ENCODE peak calls at places on chromosomes 6 and 20, in four cellular contexts. X is H9, L is H1, I is IMR-90. U is an unnamed sample.

GRCh38 chr20:15289337-15289736 is 951.9 kb upstream of the FLRT3 start:
- DNase-seq in I (no peak), L (no peak), X (no peak), U (no peak)

GRCh38 chr20:6502999-6503398 is 264.5 kb upstream of the BMP2 start:
- DNase-seq in X (no peak), I (no peak), L (no peak), U (no peak)

GRCh38 chr20:63502671-63503172 is 3.8 kb upstream of the EEF1A2 start:
- DNase-seq in I (no peak), X (peak; percentile 28), L (no peak), U (no peak)

GRCh38 chr20:57672164-57672563 is 37.7 kb downstream of the PMEPA1 start:
- DNase-seq in I (peak; percentile 10), L (no peak), X (no peak), U (no peak)

GRCh38 chr6:112466378-112467151 is 119.4 kb downstream of the RFPL4B start:
- DNase-seq in L (no peak), I (peak; percentile 69), X (no peak), U (no peak)

GRCh38 chr20:62813588-62813987 is 3.3 kb upstream of the COL9A3 start:
- DNase-seq in L (no peak), I (no peak), X (no peak), U (no peak)

GRCh38 chr6:35302604-35303218 is 5.1 kb downstream of the DEF6 start:
- DNase-seq in I (peak; percentile 9), X (peak; percentile 80), L (no peak), U (peak; percentile 81)

GRCh38 chr6:140101367-140101766 is 726.9 kb upstream of the CITED2 start:
- DNase-seq in I (peak; percentile 11), L (no peak), X (no peak), U (no peak)

GRCh38 chr20:18717062-18717461 is 96.5 kb upstream of the SCP2D1 start:
- DNase-seq in X (no peak), I (no peak), L (no peak), U (no peak)

GRCh38 chr6:55917756-55918415 is 42.5 kb upstream of the BMP5 start:
- DNase-seq in I (peak; percentile 48), X (no peak), L (no peak), U (no peak)

GRCh38 chr20:22771706-22772105 is 187.3 kb upstream of the FOXA2 start:
- DNase-seq in I (no peak), X (no peak), L (no peak), U (no peak)

GRCh38 chr20:37395921-37396519 is 50.1 kb downstream of the SRC start:
- DNase-seq in L (peak; percentile 39), I (no peak), X (peak; percentile 88), U (peak; percentile 91)

GRCh38 chr20:10322073-10323012 is 103.7 kb downstream of the SNAP25 start:
- DNase-seq in I (no peak), L (no peak), X (no peak), U (no peak)

GRCh38 chr6:160293844-160294243 is 35.2 kb upstream of the SLC22A2 start:
- DNase-seq in L (no peak), I (no peak), X (no peak), U (no peak)

GRCh38 chr6:133890941-133891813 is 2.3 kb downstream of the TCF21 start:
- DNase-seq in I (peak; percentile 39), L (no peak), X (peak; percentile 77), U (peak; percentile 65)

GRCh38 chr6:121652223-121652622 is 216.8 kb downstream of the GJA1 start:
- DNase-seq in L (no peak), X (no peak), I (no peak), U (no peak)

GRCh38 chr6:30918675-30919074 is 4.6 kb downstream of the VARS2 start:
- DNase-seq in I (no peak), X (no peak), L (no peak), U (no peak)

GRCh38 chr20:62722627-62723026 is 14.0 kb downstream of the NTSR1 start:
- DNase-seq in I (no peak), X (no peak), L (no peak), U (no peak)

GRCh38 chr6:1081566-1081965 is 230.3 kb upstream of the FOXQ1 start:
- DNase-seq in L (no peak), X (no peak), I (peak; percentile 47), U (no peak)

GRCh38 chr20:41476013-41476441 is 109.4 kb upstream of the EMILIN3 start:
- DNase-seq in L (no peak), X (no peak), I (peak; percentile 68), U (no peak)

GRCh38 chr6:11710968-11711643 is 67.5 kb downstream of the ADTRP start:
- DNase-seq in I (no peak), L (no peak), X (no peak), U (no peak)

GRCh38 chr6:12010635-12011275 is 1.4 kb upstream of the HIVEP1 start:
- DNase-seq in I (no peak), L (no peak), X (peak; percentile 76), U (peak; percentile 91)

GRCh38 chr20:58514321-58515239 is 619 bp downstream of the APCDD1L start:
- DNase-seq in L (peak; percentile 15), I (peak; percentile 19), X (peak; percentile 68), U (peak; percentile 35)

GRCh38 chr6:112061605-112062004 is 7.7 kb downstream of the CCN6 start:
- DNase-seq in L (no peak), I (peak; percentile 70), X (no peak), U (no peak)

GRCh38 chr20:41900292-41900691 is 282.1 kb upstream of the CHD6 start:
- DNase-seq in I (no peak), X (no peak), L (no peak), U (no peak)

GRCh38 chr20:52312131-52312729 is 120.7 kb upstream of the ZFP64 start:
- DNase-seq in I (peak; percentile 60), L (no peak), X (peak; percentile 42), U (peak; percentile 68)

GRCh38 chr6:169185692-169186485 is 67.8 kb downstream of the THBS2 start:
- DNase-seq in X (no peak), L (no peak), I (no peak), U (no peak)

GRCh38 chr6:100078509-100078908 is 84.5 kb upstream of the MCHR2 start:
- DNase-seq in L (peak; percentile 19), I (peak; percentile 19), X (peak; percentile 65), U (peak; percentile 70)

GRCh38 chr6:90162648-90163409 is 133.8 kb downstream of the BACH2 start:
- DNase-seq in I (no peak), X (no peak), L (no peak), U (no peak)

GRCh38 chr6:45514454-45514853 is 136.7 kb upstream of the SUPT3H start:
- DNase-seq in X (no peak), L (no peak), I (peak; percentile 25), U (no peak)

GRCh38 chr6:99590728-99591672 is 15.6 kb upstream of the PRDM13 start:
- DNase-seq in L (no peak), I (no peak), X (peak; percentile 72), U (no peak)

GRCh38 chr6:158506577-158506976 is 53.3 kb upstream of the TMEM181 start:
- DNase-seq in I (peak; percentile 7), L (peak; percentile 70), X (peak; percentile 91), U (peak; percentile 93)

GRCh38 chr6:118617350-118617957 is 33.9 kb downstream of the CEP85L start:
- DNase-seq in L (no peak), I (no peak), X (no peak), U (no peak)
- H4K5ac ChIP-seq in L (no peak overlapping the region), I (no peak overlapping the region), X (no peak overlapping the region), U (no peak overlapping the region)

GRCh38 chr6:166382933-166383816 is at the start of gene MPC1:
- DNase-seq in L (peak; percentile 88), I (peak; percentile 92), X (peak; percentile 98), U (peak; percentile 98)
- H3K4me2 ChIP-seq in L (peak within 1 kb of the TSS; percentile 100), I (peak within 1 kb of the TSS; percentile 95), X (peak within 1 kb of the TSS; percentile 91), U (peak within 1 kb of the TSS; percentile 97)

GRCh38 chr20:49188101-49188784 is at the start of gene STAU1:
- DNase-seq in I (peak; percentile 93), X (peak; percentile 98), L (peak; percentile 91), U (peak; percentile 99)
- H2BK120ac ChIP-seq in I (peak within 1 kb of the TSS; percentile 29), X (no peak within 1 kb of the TSS), L (no peak within 1 kb of the TSS), U (peak within 1 kb of the TSS; percentile 37)

DNA sequence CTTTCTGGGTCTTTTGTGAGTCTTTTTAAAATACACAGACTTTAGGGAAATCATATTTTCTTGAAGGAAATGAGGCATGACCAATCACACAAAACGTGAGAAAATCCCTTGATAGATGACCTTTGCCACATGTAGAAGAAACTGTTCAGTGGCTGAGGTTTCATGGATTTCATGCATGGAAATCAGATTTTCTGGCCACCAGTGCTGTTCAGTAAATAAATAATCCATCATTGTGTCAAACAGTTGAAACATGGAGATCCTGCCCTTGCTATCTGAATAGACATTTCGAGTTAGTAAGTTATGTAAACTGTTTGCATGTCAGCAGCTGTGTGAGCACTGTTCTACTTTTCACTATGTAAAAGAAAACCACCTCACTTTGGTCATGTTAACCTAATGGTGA is 793.8 kb upstream of the EPHA7 start:
- DNase-seq in X (no peak), I (no peak), L (no peak), U (no peak)
- H4K5ac ChIP-seq in X (no peak overlapping the region), I (no peak overlapping the region), L (no peak overlapping the region), U (no peak overlapping the region)

GRCh38 chr20:33875055-33875454 is 63.9 kb downstream of the CHMP4B start:
- DNase-seq in I (no peak), X (no peak), L (no peak), U (no peak)
- H3K4me2 ChIP-seq in I (no peak overlapping the region), X (no peak overlapping the region), L (no peak overlapping the region), U (no peak overlapping the region)